ENCODE peak calls at places on chromosome 21, in eight cellular contexts. D is hepatocyte, V is AG04450, Q is cardiac fibroblast, F is mammary epithelial cell, M is fibroblast of lung, X is A549, Y is AG04449. W is an unnamed sample.

GRCh38 chr21:31284797-31285397 is 59.2 kb downstream of the TIAM1 start:
- DNase-seq in X (no peak), M (peak), Q (peak), V (no peak), Y (no peak), F (peak), D (no peak), W (peak)

GRCh38 chr21:35324372-35325220 is 275.5 kb upstream of the RUNX1 start:
- DNase-seq in F (peak), X (no peak), D (peak), Y (peak), V (no peak), M (peak), Q (peak), W (peak)

GRCh38 chr21:45154511-45155508 is 80.4 kb downstream of the ADARB1 start:
- DNase-seq in D (no peak), Y (peak), X (no peak), M (peak), F (peak), Q (peak), V (no peak), W (peak)

GRCh38 chr21:25790122-25790951 is 55.6 kb downstream of the GABPA start:
- DNase-seq in X (peak), V (no peak), M (peak), Y (no peak), Q (peak), D (peak), F (peak), W (peak)

GRCh38 chr21:36917487-36918158 is 48.8 kb downstream of the HLCS start:
- DNase-seq in X (peak), V (peak), D (peak), Q (peak), F (no peak), Y (no peak), M (peak), W (peak)

GRCh38 chr21:30625449-30625848 is 5.0 kb downstream of the KRTAP20-4 start:
- DNase-seq in X (no peak), Q (no peak), V (no peak), F (no peak), M (no peak), Y (no peak), D (no peak), W (no peak)

GRCh38 chr21:22791986-22792560 is 1793.9 kb downstream of the NCAM2 start:
- DNase-seq in V (peak), M (peak), F (no peak), Y (no peak), D (peak), X (peak), Q (peak), W (peak)

GRCh38 chr21:44657635-44658183 is at the start of gene KRTAP12-3:
- DNase-seq in M (no peak), Q (no peak), F (no peak), V (no peak), X (no peak), Y (no peak), D (no peak), W (no peak)

GRCh38 chr21:36159356-36159921 is 2.8 kb downstream of the DOP1B start:
- DNase-seq in Y (no peak), M (no peak), F (no peak), Q (no peak), V (no peak), X (no peak), D (no peak), W (no peak)

GRCh38 chr21:27741736-27742135 is 774.8 kb upstream of the ADAMTS5 start:
- DNase-seq in Y (no peak), V (no peak), Q (peak), D (no peak), M (peak), X (no peak), F (no peak), W (no peak)

GRCh38 chr21:28865488-28866186 is 127.0 kb downstream of the LTN1 start:
- DNase-seq in M (no peak), D (no peak), Y (no peak), F (no peak), X (no peak), Q (peak), V (no peak), W (no peak)

GRCh38 chr21:16821588-16821987 is 691.3 kb upstream of the CXADR start:
- DNase-seq in V (no peak), D (no peak), Y (no peak), X (no peak), Q (no peak), M (no peak), F (no peak), W (peak)

GRCh38 chr21:27425172-27425571 is 458.3 kb upstream of the ADAMTS5 start:
- DNase-seq in V (no peak), M (no peak), Y (no peak), Q (peak), X (no peak), D (no peak), F (no peak), W (peak)

GRCh38 chr21:44895859-44896258 is 22.4 kb upstream of the PTTG1IP start:
- DNase-seq in Y (no peak), M (no peak), F (no peak), Q (no peak), X (no peak), V (no peak), D (no peak), W (no peak)

GRCh38 chr21:35819134-35819533 is 241.2 kb downstream of the SETD4 start:
- DNase-seq in M (no peak), X (no peak), Q (no peak), D (no peak), V (no peak), F (no peak), Y (no peak), W (no peak)

DNA sequence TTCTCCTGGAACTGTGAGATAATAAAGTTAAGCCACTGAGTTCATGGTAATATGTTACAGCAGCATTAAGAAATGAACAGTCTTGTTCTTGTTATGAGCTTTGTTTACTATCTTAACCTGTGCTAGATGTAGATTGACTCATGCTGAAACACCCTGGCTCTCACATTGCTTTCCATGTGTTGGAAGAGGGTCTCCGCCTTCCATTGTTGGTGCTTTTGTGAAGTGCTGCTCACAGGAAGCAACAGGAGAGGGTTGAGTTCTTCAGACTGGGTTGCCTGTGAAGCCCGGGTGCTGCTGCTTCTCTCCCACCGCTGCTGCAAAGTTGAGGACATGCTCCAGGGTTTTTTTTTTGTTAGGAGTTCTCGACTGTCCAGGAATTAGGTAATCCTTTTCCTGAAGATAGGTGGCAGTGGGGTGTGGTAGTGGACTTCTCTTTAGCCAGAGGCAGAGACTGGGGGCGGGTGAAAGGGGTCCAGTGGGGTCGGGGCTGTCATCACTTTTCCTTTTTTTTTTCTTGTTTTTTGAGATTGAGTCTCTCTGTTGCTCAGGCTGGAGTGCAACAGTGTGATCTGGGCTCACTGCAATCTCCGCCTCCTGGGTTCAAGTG is 28.7 kb upstream of the HMGN1 start:
- DNase-seq in F (peak), D (no peak), M (no peak), Q (peak), V (no peak), X (no peak), Y (no peak), W (no peak)
- H3K4me3 ChIP-seq in F (no peak), D (no peak), M (no peak), Q (no peak), V (no peak), X (no peak), Y (no peak), W (no peak)

GRCh38 chr21:42260121-42260520 is 41.2 kb downstream of the ABCG1 start:
- DNase-seq in X (no peak), M (no peak), V (no peak), Y (no peak), Q (no peak), F (no peak), D (no peak), W (no peak)

GRCh38 chr21:42258150-42258884 is 39.4 kb downstream of the ABCG1 start:
- DNase-seq in D (peak), F (peak), Q (peak), Y (no peak), M (peak), V (no peak), X (peak), W (peak)

GRCh38 chr21:42257091-42257760 is 38.3 kb downstream of the ABCG1 start:
- DNase-seq in Y (no peak), F (no peak), M (no peak), X (no peak), Q (peak), V (no peak), D (peak), W (peak)

GRCh38 chr21:42256316-42256715 is 37.4 kb downstream of the ABCG1 start:
- DNase-seq in M (no peak), Y (no peak), X (no peak), D (no peak), F (no peak), Q (no peak), V (no peak), W (no peak)

DNA sequence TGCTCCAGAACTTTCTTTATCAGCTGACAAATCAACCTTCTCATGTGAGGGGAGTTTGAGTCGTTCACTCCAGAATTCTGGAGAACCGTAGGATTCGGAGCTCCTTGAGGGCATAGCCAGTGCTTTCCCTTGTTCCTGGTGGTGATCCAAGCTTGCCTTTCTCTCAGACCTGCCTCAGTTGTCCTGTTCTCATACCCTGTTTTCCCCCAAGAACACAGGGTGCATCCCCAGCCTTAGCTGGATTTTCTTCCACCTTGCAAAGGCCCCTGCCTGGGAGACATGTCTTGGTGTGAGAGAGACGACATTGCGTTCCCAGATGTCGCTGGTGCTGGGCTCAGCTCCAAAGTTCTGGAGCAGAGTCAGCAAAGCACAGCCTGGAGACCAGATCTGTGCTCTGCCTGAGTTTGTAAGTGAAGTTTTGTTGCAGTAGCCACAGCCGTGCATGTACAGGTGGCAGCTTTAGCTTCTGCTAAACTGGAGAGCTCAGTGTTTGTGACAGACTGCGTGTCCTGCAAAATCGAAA is 40.0 kb downstream of the ABCG1 start:
- DNase-seq in Q (no peak), Y (no peak), D (no peak), X (no peak), V (no peak), F (no peak), M (no peak), W (no peak)
- TF ChIP-seq CTCF in Q (no peak), Y (no peak), D (no peak), X (no peak), V (no peak), F (no peak), M (no peak), W (no peak)

GRCh38 chr21:33116669-33117267 is 46.8 kb downstream of the OLIG1 start:
- DNase-seq in V (no peak), Q (no peak), M (no peak), F (no peak), X (no peak), Y (no peak), D (no peak), W (no peak)

GRCh38 chr21:33114276-33114675 is 44.3 kb downstream of the OLIG1 start:
- DNase-seq in D (no peak), V (no peak), M (no peak), X (no peak), Y (no peak), Q (no peak), F (no peak), W (no peak)

GRCh38 chr21:33112670-33113596 is 43.0 kb downstream of the OLIG1 start:
- DNase-seq in F (no peak), M (no peak), D (no peak), V (no peak), X (no peak), Y (no peak), Q (no peak), W (no peak)

GRCh38 chr21:33117268-33117888 is 47.4 kb downstream of the OLIG1 start:
- DNase-seq in Q (no peak), X (no peak), D (no peak), Y (no peak), M (no peak), V (no peak), F (no peak), W (no peak)

GRCh38 chr21:33115586-33116541 is 45.9 kb downstream of the OLIG1 start:
- DNase-seq in Q (no peak), M (no peak), Y (no peak), V (no peak), X (no peak), D (no peak), F (no peak), W (no peak)
- H3K4me3 ChIP-seq in Q (no peak), M (no peak), Y (no peak), V (no peak), X (no peak), D (no peak), F (no peak), W (no peak)

GRCh38 chr21:38166214-38166547 is 90.6 kb upstream of the KCNJ15 start:
- DNase-seq in Y (no peak), V (no peak), F (no peak), X (no peak), D (no peak), M (no peak), Q (no peak), W (peak)

GRCh38 chr21:38171723-38172344 is 85.0 kb upstream of the KCNJ15 start:
- DNase-seq in Q (peak), V (peak), Y (no peak), D (peak), M (peak), X (no peak), F (no peak), W (peak)

GRCh38 chr21:38167345-38167744 is 89.4 kb upstream of the KCNJ15 start:
- DNase-seq in Q (no peak), F (no peak), Y (no peak), X (no peak), V (no peak), M (no peak), D (no peak), W (no peak)

GRCh38 chr21:38170705-38171682 is 85.8 kb upstream of the KCNJ15 start:
- DNase-seq in V (no peak), X (no peak), F (no peak), M (peak), D (no peak), Q (peak), Y (no peak), W (peak)

DNA sequence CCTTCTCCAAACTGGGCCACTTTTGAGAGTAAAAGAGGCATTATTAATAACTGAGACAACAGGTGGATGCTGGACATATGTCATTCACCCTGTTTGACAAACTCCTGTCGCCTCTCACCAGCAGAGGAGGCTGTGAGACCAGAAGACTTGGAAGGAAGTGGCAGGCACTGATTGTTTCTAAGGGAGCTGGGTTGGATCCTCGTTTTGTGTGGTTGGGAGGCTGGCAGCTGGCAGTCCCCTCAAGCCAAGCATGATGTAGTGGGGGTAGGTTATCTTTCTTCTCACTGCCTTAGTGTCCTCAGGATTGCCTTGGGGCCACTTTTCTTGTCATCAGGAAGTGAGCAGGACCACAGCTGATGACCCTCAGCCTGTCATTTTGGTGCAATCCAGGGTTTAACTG is 86.5 kb upstream of the KCNJ15 start:
- DNase-seq in M (peak), F (peak), V (no peak), Q (peak), D (peak), X (no peak), Y (no peak), W (peak)
- TF ChIP-seq CTCF in M (peak), F (peak), V (peak), Q (peak), D (peak), X (peak), Y (peak), W (peak)

GRCh38 chr21:43361127-43361492 is 65.8 kb downstream of the SIK1 start:
- DNase-seq in D (peak), Y (no peak), M (peak), Q (peak), F (peak), V (no peak), X (no peak), W (peak)
- H3K4me3 ChIP-seq in D (no peak), Y (peak), M (no peak), Q (no peak), F (no peak), V (peak), X (no peak), W (peak)

DNA sequence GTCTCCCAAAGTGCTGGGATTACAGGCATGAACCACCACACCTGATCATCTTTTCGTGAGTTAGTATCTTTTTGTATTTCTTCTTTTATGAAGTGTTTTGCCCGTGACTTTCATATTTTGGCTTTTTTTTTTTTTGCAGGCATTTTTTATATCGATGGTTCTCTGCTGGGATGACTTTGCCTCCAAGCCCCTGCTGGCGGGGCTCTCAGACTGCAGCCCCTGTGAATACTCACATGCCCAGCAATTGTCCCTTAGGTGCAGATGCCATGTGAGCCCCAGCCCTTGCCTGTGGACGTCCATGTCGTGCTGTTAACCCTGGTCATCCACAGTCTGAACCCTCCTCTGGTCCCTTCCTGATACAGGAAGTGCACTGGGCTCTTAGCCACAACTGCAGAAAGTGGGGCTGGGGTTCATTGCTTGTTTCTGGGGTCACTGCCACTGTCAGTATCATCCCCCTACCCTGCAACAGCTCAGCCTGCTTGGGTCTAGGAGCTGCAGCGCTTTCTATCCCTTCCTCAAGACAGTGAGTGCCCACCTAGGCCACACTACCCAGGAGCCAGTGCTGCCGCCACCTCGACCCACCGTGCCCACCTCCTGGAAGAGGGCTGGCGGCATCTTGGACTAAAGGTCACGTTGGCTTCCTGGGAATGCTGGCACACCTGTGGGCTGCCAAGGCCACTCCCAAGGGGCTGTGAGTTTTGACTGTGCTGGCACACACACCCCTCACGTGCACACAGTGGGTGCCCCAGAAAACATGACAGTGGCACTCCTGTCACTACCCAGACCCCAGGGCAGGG is 21.9 kb downstream of the CRYAA start:
- DNase-seq in F (no peak), M (no peak), V (no peak), Y (no peak), D (no peak), Q (no peak), X (no peak), W (no peak)
- TF ChIP-seq CTCF in F (no peak), M (no peak), V (no peak), Y (no peak), D (no peak), Q (no peak), X (no peak), W (no peak)

GRCh38 chr21:42367379-42368165 is 1.2 kb upstream of the TFF1 start:
- DNase-seq in Y (no peak), X (no peak), Q (no peak), D (no peak), F (no peak), V (no peak), M (no peak), W (no peak)
- H3K4me3 ChIP-seq in Y (no peak), X (no peak), Q (no peak), D (no peak), F (no peak), V (no peak), M (no peak), W (no peak)

GRCh38 chr21:39088831-39089380 is 94.3 kb downstream of the PSMG1 start:
- DNase-seq in D (no peak), F (peak), M (peak), V (no peak), Y (no peak), Q (peak), X (no peak), W (peak)
- TF ChIP-seq CTCF in D (no peak), F (no peak), M (peak), V (peak), Y (no peak), Q (no peak), X (no peak), W (peak)

W was measured in choroid plexus epithelial cell.